ENCODE peak calls at places on chromosomes 1 and 21, in six cellular contexts. H is OCI-LY7, M is choroid plexus epithelial cell, N is GM12865, W is endodermal cell, L is astrocyte. R is an unnamed sample.

GRCh38 chr1:62237950-62238374 is 43.3 kb downstream of the L1TD1 start:
- DNase-seq in H (no peak), M (peak; percentile 11), N (no peak), W (no peak), L (no peak), R (no peak)

GRCh38 chr1:161069731-161070270 is at the start of gene ARHGAP30:
- DNase-seq in H (peak; percentile 97), M (no peak), N (peak; percentile 98), W (peak; percentile 70), L (no peak), R (no peak)

GRCh38 chr1:201508809-201509208 is 1.9 kb upstream of the CSRP1 start:
- DNase-seq in H (no peak), M (peak; percentile 58), N (no peak), W (no peak), L (peak; percentile 76), R (no peak)

GRCh38 chr21:38761531-38761930 is 44.2 kb upstream of the ETS2 start:
- DNase-seq in H (no peak), M (peak; percentile 54), N (no peak), W (no peak), L (no peak), R (no peak)

GRCh38 chr1:94947453-94947852 is 20.5 kb upstream of the CNN3 start:
- DNase-seq in H (no peak), M (peak; percentile 84), N (no peak), W (no peak), L (peak; percentile 91), R (no peak)

GRCh38 chr1:115067460-115067859 is 21.8 kb downstream of the TSPAN2 start:
- DNase-seq in H (no peak), M (no peak), N (no peak), W (no peak), L (peak; percentile 91), R (no peak)

GRCh38 chr1:161787355-161787754 is 21.2 kb downstream of the ATF6 start:
- DNase-seq in H (no peak), M (no peak), N (no peak), W (no peak), L (no peak), R (no peak)

GRCh38 chr1:1141911-1142250 is 26.0 kb upstream of the C1orf159 start:
- DNase-seq in H (no peak), M (no peak), N (no peak), W (no peak), L (no peak), R (no peak)

GRCh38 chr1:6822530-6823359 is 37.5 kb downstream of the CAMTA1 start:
- DNase-seq in H (no peak), M (no peak), N (peak; percentile 63), W (no peak), L (no peak), R (no peak)

GRCh38 chr1:46411010-46411405 is 16.9 kb downstream of the FAAH start:
- DNase-seq in H (no peak), M (no peak), N (no peak), W (no peak), L (no peak), R (no peak)

GRCh38 chr1:46412853-46413595 is 18.9 kb downstream of the FAAH start:
- DNase-seq in H (no peak), M (no peak), N (no peak), W (no peak), L (no peak), R (no peak)

GRCh38 chr1:46413596-46413985 is 19.5 kb downstream of the FAAH start:
- DNase-seq in H (peak; percentile 48), M (peak; percentile 35), N (peak; percentile 40), W (peak; percentile 86), L (no peak), R (no peak)

GRCh38 chr1:46410156-46411009 is 16.3 kb downstream of the FAAH start:
- DNase-seq in H (no peak), M (peak; percentile 39), N (no peak), W (no peak), L (peak; percentile 23), R (no peak)

GRCh38 chr1:46411601-46412341 is 17.7 kb downstream of the FAAH start:
- DNase-seq in H (no peak), M (no peak), N (no peak), W (peak; percentile 95), L (no peak), R (no peak)
- TF ChIP-seq CTCF in H (peak; percentile 78), M (peak; percentile 40), N (peak; percentile 41), W (peak; percentile 88), L (peak; percentile 5), R (peak; percentile 69)

GRCh38 chr1:92081031-92081430 is 886 bp downstream of the BTBD8 start:
- DNase-seq in H (no peak), M (no peak), N (no peak), W (no peak), L (no peak), R (no peak)

GRCh38 chr1:92076363-92076762 is 1.2 kb upstream of the SETSIP start:
- DNase-seq in H (no peak), M (no peak), N (no peak), W (no peak), L (no peak), R (no peak)

GRCh38 chr1:92084651-92085050 is 4.5 kb downstream of the BTBD8 start:
- DNase-seq in H (no peak), M (no peak), N (no peak), W (no peak), L (no peak), R (no peak)

GRCh38 chr1:92079441-92079840 is 704 bp upstream of the BTBD8 start:
- DNase-seq in H (no peak), M (no peak), N (no peak), W (no peak), L (no peak), R (no peak)

GRCh38 chr1:92080128-92080985 is at the start of gene BTBD8:
- DNase-seq in H (peak; percentile 72), M (peak; percentile 89), N (peak; percentile 82), W (peak; percentile 98), L (peak; percentile 60), R (peak; percentile 72)
- TF ChIP-seq CTCF in H (peak; percentile 22), M (peak; percentile 7), N (no peak), W (peak; percentile 35), L (no peak), R (no peak)

DNA sequence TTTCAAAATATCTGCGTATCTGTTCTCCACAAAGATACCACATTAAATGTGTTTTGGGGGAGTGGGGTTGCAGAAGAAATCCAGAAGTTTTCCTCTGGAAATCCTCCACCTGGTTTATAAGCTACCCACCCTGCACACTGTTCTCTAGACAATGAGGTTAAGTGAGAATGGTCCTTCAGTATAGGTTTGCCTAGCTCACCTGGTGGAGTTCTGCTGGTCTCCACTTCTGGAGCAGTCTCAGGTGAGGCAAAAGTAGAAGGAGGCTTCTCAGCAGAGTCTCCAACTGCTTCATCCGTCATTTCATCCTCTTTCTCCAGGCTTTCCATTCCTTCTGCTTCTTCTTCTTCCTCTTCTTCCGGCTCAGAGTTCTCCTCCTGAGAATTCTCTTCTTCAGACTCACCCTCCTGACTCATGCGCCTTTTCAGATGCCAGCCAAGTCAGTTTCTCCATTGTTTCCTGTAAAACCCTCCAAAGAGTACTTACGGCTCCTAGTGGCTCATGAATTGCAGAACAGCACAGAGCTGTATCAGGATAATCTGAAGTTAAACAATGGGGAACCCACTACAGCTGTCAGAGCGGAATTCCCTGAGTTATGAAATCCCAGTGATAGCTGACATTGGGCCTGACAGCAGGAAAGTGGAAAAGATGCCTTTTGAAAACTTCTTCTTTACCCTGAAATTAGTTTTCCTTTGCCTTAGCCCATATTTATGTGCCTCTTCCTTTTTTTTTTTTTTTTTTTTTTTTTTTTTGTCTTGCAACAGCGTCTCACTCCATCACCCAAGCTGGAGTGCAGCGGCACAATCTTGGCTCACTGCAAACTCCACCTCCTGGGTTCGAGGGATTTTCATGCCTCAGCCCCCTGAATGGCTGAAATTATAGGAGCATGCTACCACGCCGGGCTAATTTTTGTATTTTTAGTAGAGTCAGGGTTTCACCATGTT is 38.5 kb downstream of the MSTO1 start:
- DNase-seq in H (peak; percentile 20), M (peak; percentile 92), N (no peak), W (no peak), L (peak; percentile 89), R (no peak)
- TF ChIP-seq CTCF in H (peak; percentile 54), M (peak; percentile 70), N (no peak), W (peak; percentile 67), L (peak; percentile 70), R (no peak)

GRCh38 chr1:11594222-11594621 is 60.0 kb downstream of the FBXO2 start:
- DNase-seq in H (no peak), M (peak; percentile 45), N (no peak), W (peak; percentile 88), L (peak; percentile 2), R (no peak)
- TF ChIP-seq CTCF in H (no peak), M (peak; percentile 43), N (no peak), W (peak; percentile 81), L (peak; percentile 12), R (no peak)

R was measured in mesothelial cell of epicardium.